ENCODE peak calls at places on chromosomes 11 and 22, in four cellular contexts. K is IMR-90, F is neuronal stem cell, H is H1. B is an unnamed sample.

GRCh38 chr11:57514538-57515331 is 767 bp downstream of the SLC43A1 start:
- DNase-seq in F (no peak), H (no peak), K (peak), B (peak)

GRCh38 chr11:65298131-65298535 is 16.5 kb upstream of the CDC42EP2 start:
- DNase-seq in K (peak), H (no peak), F (no peak), B (no peak)

GRCh38 chr22:27312567-27313507 is 488.7 kb downstream of the MN1 start:
- DNase-seq in H (no peak), F (no peak), K (no peak), B (peak)

GRCh38 chr11:131633978-131634377 is 263.6 kb downstream of the NTM start:
- DNase-seq in K (no peak), F (no peak), H (no peak), B (no peak)

GRCh38 chr11:35781342-35782171 is 119.0 kb downstream of the TRIM44 start:
- DNase-seq in F (no peak), H (no peak), K (peak), B (peak)

GRCh38 chr22:27685971-27686370 is 115.6 kb downstream of the MN1 start:
- DNase-seq in H (no peak), F (no peak), K (no peak), B (no peak)

GRCh38 chr22:38578505-38578904 is 8.5 kb upstream of the DMC1 start:
- DNase-seq in K (no peak), H (no peak), F (no peak), B (no peak)

GRCh38 chr22:43128928-43129424 is 14.2 kb downstream of the MCAT start:
- DNase-seq in H (no peak), F (no peak), K (no peak), B (no peak)

GRCh38 chr11:110434952-110435779 is 5.4 kb downstream of the FDX1 start:
- DNase-seq in F (no peak), H (no peak), K (no peak), B (peak)

GRCh38 chr11:123569387-123569786 is 85.0 kb downstream of the SCN3B start:
- DNase-seq in H (no peak), F (no peak), K (no peak), B (no peak)

GRCh38 chr22:17172172-17172833 is 13.2 kb upstream of the HDHD5 start:
- DNase-seq in F (no peak), K (no peak), H (no peak), B (no peak)

GRCh38 chr11:112655386-112655785 is 305.8 kb upstream of the NCAM1 start:
- DNase-seq in H (no peak), F (no peak), K (peak), B (peak)

GRCh38 chr11:16924826-16925494 is 89.3 kb downstream of the PLEKHA7 start:
- DNase-seq in H (no peak), K (no peak), F (peak), B (peak)

GRCh38 chr11:6127881-6128280 is 20.4 kb downstream of the OR56B4 start:
- DNase-seq in H (no peak), K (no peak), F (no peak), B (no peak)

GRCh38 chr22:46964773-46965550 is 202.5 kb downstream of the TBC1D22A start:
- DNase-seq in H (no peak), F (no peak), K (no peak), B (no peak)

GRCh38 chr11:64088159-64089026 is 52.7 kb downstream of the FLRT1 start:
- DNase-seq in H (peak), F (no peak), K (no peak), B (peak)

GRCh38 chr11:70727899-70728620 is 329.7 kb downstream of the CTTN start:
- DNase-seq in K (no peak), H (no peak), F (no peak), B (no peak)

GRCh38 chr11:73989156-73989555 is 6.5 kb upstream of the UCP2 start:
- DNase-seq in K (no peak), H (no peak), F (no peak), B (no peak)

GRCh38 chr11:68383976-68384501 is 71.6 kb downstream of the LRP5 start:
- DNase-seq in K (peak), F (peak), H (peak), B (peak)

GRCh38 chr11:324131-324530 is 3.5 kb upstream of the IFITM3 start:
- DNase-seq in H (no peak), K (no peak), F (no peak), B (no peak)
- H2BK15ac ChIP-seq in H (no peak), K (no peak), F (no peak), B (no peak)

GRCh38 chr22:42076764-42077485 is 2.6 kb upstream of the SMDT1 start:
- DNase-seq in H (no peak), K (no peak), F (no peak), B (no peak)

GRCh38 chr22:42079319-42080251 is at the start of gene SMDT1:
- DNase-seq in K (peak), F (peak), H (peak), B (peak)

GRCh38 chr22:42077486-42078125 is 1.9 kb upstream of the SMDT1 start:
- DNase-seq in F (no peak), K (no peak), H (no peak), B (no peak)

GRCh38 chr22:42080287-42080686 is 787 bp downstream of the SMDT1 start:
- DNase-seq in H (no peak), K (peak), F (no peak), B (peak)

GRCh38 chr22:42078469-42079318 is 806 bp upstream of the SMDT1 start:
- DNase-seq in K (no peak), F (no peak), H (no peak), B (no peak)
- H4K8ac ChIP-seq in K (peak), F (no peak), H (peak), B (peak)

DNA sequence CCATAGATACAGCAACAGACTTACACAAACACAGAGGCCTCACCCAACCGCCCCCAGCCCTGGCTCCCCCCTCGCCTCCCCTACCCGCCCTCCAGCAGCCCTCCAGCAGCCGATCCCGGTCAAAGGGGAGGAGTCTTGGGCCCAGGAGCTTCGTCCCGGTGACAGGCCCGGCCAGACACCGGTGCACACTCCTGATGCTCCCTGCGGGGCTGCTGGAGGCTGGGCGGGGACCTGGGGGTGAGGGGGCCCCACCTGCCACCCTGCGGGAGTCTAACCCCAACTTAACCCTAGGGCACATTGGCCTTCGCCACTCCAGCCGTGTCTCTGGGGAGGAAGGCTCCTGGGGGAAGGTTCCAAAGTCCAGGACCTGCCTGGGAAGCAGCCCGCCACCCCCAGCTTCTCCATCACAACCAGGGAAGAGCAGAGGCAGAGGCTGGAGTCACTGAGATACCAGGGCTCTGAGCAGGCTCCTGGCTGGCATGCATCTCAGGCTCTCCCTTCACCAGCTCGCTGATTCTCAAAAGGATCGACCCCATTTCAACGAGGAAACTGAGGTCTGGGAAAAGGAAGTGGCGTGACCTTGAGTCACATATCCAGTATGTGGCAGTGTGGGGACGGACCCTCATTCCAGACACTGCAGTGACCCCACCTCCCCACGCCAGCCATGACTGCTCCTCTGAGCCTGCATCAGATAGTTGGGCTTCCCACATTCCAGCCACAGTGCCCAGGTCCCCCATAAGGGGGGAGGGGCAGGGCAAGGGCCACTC is 14.4 kb downstream of the BCL9L start:
- DNase-seq in F (no peak), K (peak), H (no peak), B (peak)
- H2BK15ac ChIP-seq in F (peak), K (peak), H (peak), B (no peak)

GRCh38 chr11:9120659-9121350 is 29.4 kb upstream of the SCUBE2 start:
- DNase-seq in F (peak), H (peak), K (no peak), B (peak)
- H4K8ac ChIP-seq in F (no peak), H (no peak), K (no peak), B (no peak)

GRCh38 chr11:46347637-46348311 is 511 bp downstream of the DGKZ start:
- DNase-seq in H (no peak), F (no peak), K (no peak), B (no peak)
- H2BK15ac ChIP-seq in H (no peak), F (peak), K (peak), B (no peak)

GRCh38 chr11:726278-726915 is 20.4 kb downstream of the EPS8L2 start:
- DNase-seq in H (no peak), K (peak), F (no peak), B (peak)
- H4K8ac ChIP-seq in H (peak), K (no peak), F (peak), B (no peak)

DNA sequence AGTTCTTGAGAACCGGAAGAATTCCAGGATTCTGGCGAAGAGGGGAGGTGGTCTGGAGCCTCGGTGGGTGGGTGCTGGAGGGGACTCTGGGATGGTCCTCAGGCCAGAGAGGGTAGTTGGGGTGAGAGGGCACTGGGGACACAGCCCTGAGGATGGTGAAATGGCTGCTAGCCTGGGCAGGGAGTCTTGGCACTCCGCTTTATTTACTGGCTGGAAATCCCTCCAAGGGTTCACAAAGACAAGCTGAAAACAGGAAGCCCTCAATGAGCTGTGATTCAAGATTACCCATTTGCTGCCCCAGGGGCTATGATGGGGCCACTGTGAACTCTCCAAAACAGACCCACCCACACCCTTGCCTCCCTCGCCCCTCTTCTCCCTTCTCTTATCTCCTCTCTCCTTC is 71.9 kb downstream of the FBXO7 start:
- DNase-seq in K (no peak), H (no peak), F (no peak), B (peak)
- H2BK15ac ChIP-seq in K (peak), H (no peak), F (no peak), B (no peak)